ENCODE peak calls at places on chromosomes 11 and 22, in eight cellular contexts. S is PC-9, Q is MM.1S, F is tibial nerve, L is hepatocyte, P is bronchial epithelial cell, X is IMR-90, N is fibroblast of pulmonary artery. H is an unnamed sample.

GRCh38 chr11:61413496-61413895 is 16.3 kb downstream of the CPSF7 start:
- DNase-seq in S (no peak), P (peak; percentile 23), N (peak; percentile 13), Q (no peak), F (no peak), L (no peak), X (peak; percentile 41), H (no peak)

GRCh38 chr11:121497176-121497995 is 44.6 kb upstream of the SORL1-AS1 start:
- DNase-seq in P (no peak), N (no peak), L (no peak), X (no peak), Q (no peak), F (no peak), S (no peak), H (no peak)

GRCh38 chr11:19092342-19092741 is 24.6 kb upstream of the ZDHHC13 start:
- DNase-seq in P (no peak), L (no peak), S (no peak), X (no peak), Q (no peak), N (no peak), F (no peak), H (no peak)

GRCh38 chr11:61972112-61972795 is 4.8 kb upstream of the FTH1 start:
- DNase-seq in P (no peak), N (no peak), F (no peak), S (no peak), L (no peak), X (no peak), Q (no peak), H (no peak)

GRCh38 chr22:44274918-44275665 is 37.7 kb downstream of the SHISAL1 start:
- DNase-seq in F (no peak), L (no peak), P (no peak), S (no peak), N (no peak), Q (no peak), X (no peak), H (no peak)

GRCh38 chr11:111770581-111771134 is 4.5 kb upstream of the PPP2R1B start:
- DNase-seq in P (no peak), F (no peak), X (no peak), N (no peak), L (no peak), Q (no peak), S (peak; percentile 45), H (no peak)

GRCh38 chr11:15223318-15223717 is 108.6 kb downstream of the INSC start:
- DNase-seq in P (peak; percentile 68), Q (no peak), S (no peak), N (peak; percentile 8), F (no peak), L (no peak), X (peak; percentile 4), H (peak; percentile 25)

GRCh38 chr22:47201186-47201995 is 438.9 kb downstream of the TBC1D22A start:
- DNase-seq in N (no peak), P (no peak), L (no peak), X (no peak), S (no peak), Q (no peak), F (peak; percentile 5), H (no peak)

GRCh38 chr11:118275184-118275583 is 11.1 kb upstream of the MPZL2 start:
- DNase-seq in F (no peak), L (no peak), P (peak; percentile 92), Q (no peak), N (peak; percentile 84), S (peak; percentile 98), X (no peak), H (no peak)

GRCh38 chr11:72574534-72575460 is 99.4 kb downstream of the PDE2A start:
- DNase-seq in L (no peak), Q (no peak), P (no peak), S (no peak), N (no peak), F (no peak), X (no peak), H (no peak)

GRCh38 chr22:44571566-44572413 is 73.8 kb upstream of the RTL6 start:
- DNase-seq in N (no peak), F (no peak), P (no peak), Q (no peak), L (no peak), X (no peak), S (no peak), H (no peak)

GRCh38 chr22:36383110-36383581 is 4.6 kb downstream of the MYH9 start:
- DNase-seq in P (no peak), N (peak; percentile 59), X (peak; percentile 94), S (peak; percentile 85), F (no peak), L (no peak), Q (peak; percentile 97), H (peak; percentile 93)

GRCh38 chr11:8261921-8262551 is 1.6 kb downstream of the LMO1 start:
- DNase-seq in S (no peak), P (no peak), X (no peak), F (no peak), L (no peak), Q (no peak), N (no peak), H (no peak)

GRCh38 chr11:108069947-108070346 is 51.4 kb upstream of the ACAT1 start:
- DNase-seq in X (peak; percentile 75), P (no peak), F (no peak), N (peak; percentile 53), L (no peak), S (no peak), Q (peak; percentile 56), H (peak; percentile 71)

GRCh38 chr11:94149435-94149834 is 20.8 kb downstream of the PANX1 start:
- DNase-seq in X (peak; percentile 93), Q (no peak), F (no peak), S (peak; percentile 47), P (peak; percentile 75), N (peak; percentile 88), L (no peak), H (peak; percentile 86)

GRCh38 chr22:34781676-34782075 is 284.3 kb upstream of the ISX start:
- DNase-seq in S (no peak), P (no peak), N (no peak), L (no peak), Q (no peak), F (no peak), X (no peak), H (no peak)

GRCh38 chr11:15603208-15603607 is 488.5 kb downstream of the INSC start:
- DNase-seq in N (no peak), P (no peak), X (no peak), S (no peak), F (peak; percentile 15), Q (no peak), L (peak; percentile 39), H (no peak)

GRCh38 chr11:61701298-61701993 is 21.3 kb downstream of the DAGLA start:
- DNase-seq in L (no peak), S (no peak), P (peak; percentile 25), Q (no peak), F (no peak), X (peak; percentile 16), N (no peak), H (no peak)

GRCh38 chr11:99592241-99592640 is 571.5 kb downstream of the CNTN5 start:
- DNase-seq in L (no peak), P (no peak), S (no peak), Q (no peak), N (peak; percentile 54), F (no peak), X (peak; percentile 3), H (no peak)

GRCh38 chr11:118938491-118939411 is 13.0 kb upstream of the BCL9L start:
- DNase-seq in Q (no peak), F (no peak), X (peak; percentile 74), P (peak; percentile 98), N (peak; percentile 39), L (peak; percentile 75), S (peak; percentile 100), H (peak; percentile 83)

GRCh38 chr22:37290737-37291136 is 8.4 kb downstream of the CYTH4 start:
- DNase-seq in L (no peak), P (no peak), Q (no peak), X (peak; percentile 69), F (no peak), S (no peak), N (peak; percentile 50), H (no peak)

GRCh38 chr22:35191412-35191811 is 65.9 kb upstream of the HMGXB4 start:
- DNase-seq in N (peak; percentile 15), Q (no peak), L (no peak), X (peak; percentile 3), P (peak; percentile 38), F (no peak), S (peak; percentile 61), H (peak; percentile 57)

GRCh38 chr11:64600281-64600992 is 9.4 kb downstream of the SLC22A12 start:
- DNase-seq in X (no peak), N (no peak), F (no peak), L (no peak), Q (no peak), S (no peak), P (no peak), H (no peak)

GRCh38 chr22:22820626-22821025 is 67.0 kb upstream of the IGLL5 start:
- DNase-seq in Q (peak; percentile 13), S (no peak), L (no peak), N (no peak), P (no peak), X (no peak), F (no peak), H (no peak)

GRCh38 chr22:22738959-22739585 is 94.7 kb downstream of the GGTLC2 start:
- DNase-seq in F (no peak), P (no peak), L (no peak), N (no peak), Q (no peak), S (no peak), X (no peak), H (no peak)

GRCh38 chr11:129949976-129950318 is 52.7 kb downstream of the PRDM10 start:
- DNase-seq in S (no peak), L (no peak), F (no peak), P (no peak), N (no peak), X (no peak), Q (no peak), H (no peak)
- H3K4me3 ChIP-seq in S (no peak overlapping the region), L (no peak overlapping the region), F (no peak overlapping the region), P (no peak overlapping the region), N (no peak overlapping the region), X (no peak overlapping the region), Q (no peak overlapping the region), H (no peak overlapping the region)

GRCh38 chr11:13834463-13834862 is 128.1 kb upstream of the SPON1 start:
- DNase-seq in L (no peak), P (no peak), N (no peak), F (no peak), X (no peak), Q (no peak), S (no peak), H (no peak)
- TF ChIP-seq CTCF in L (no peak), P (no peak), N (peak; percentile 31), F (no peak), X (no peak), Q (peak; percentile 23), S (peak; percentile 54), H (peak; percentile 49)

GRCh38 chr11:2144549-2145220 is 5.5 kb upstream of the IGF2 start:
- DNase-seq in P (no peak), S (no peak), F (no peak), L (no peak), X (no peak), Q (no peak), N (no peak), H (no peak)
- H3K4me3 ChIP-seq in P (no peak overlapping the region), S (no peak overlapping the region), F (no peak overlapping the region), L (peak overlapping the region; percentile 43), X (no peak overlapping the region), Q (no peak overlapping the region), N (no peak overlapping the region), H (no peak overlapping the region)

DNA sequence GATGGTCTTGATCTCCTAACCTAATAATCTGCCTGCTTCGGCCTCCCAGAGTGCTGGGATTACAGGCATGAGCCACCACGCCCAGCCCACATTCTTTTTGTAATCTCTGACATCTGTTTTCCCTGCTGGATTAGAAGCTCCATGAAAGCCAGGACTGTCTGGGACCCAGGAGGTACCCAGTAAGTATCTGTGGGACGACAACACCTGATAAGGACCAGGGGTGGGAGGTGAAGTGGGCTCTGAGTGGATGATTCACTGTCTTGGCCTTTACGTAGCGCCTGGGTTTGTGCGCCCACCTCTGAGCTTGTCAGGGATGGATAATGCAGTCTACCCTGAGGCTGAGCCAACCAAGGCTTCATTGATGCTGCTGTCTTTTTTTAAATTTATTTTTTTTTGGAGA is 118.8 kb downstream of the ABTB2 start:
- DNase-seq in N (peak; percentile 20), P (no peak), X (no peak), S (no peak), Q (no peak), L (no peak), F (no peak), H (no peak)
- TF ChIP-seq CTCF in N (no peak), P (no peak), X (no peak), S (no peak), Q (no peak), L (no peak), F (no peak), H (no peak)